ENCODE peak calls at places on chromosome 3, in five cellular contexts. One of them, this sample, is unnamed.

GRCh38 chr3:41202834-41203345 is 3.6 kb downstream of the CTNNB1 start:
- DNase-seq in EH: peak; percentile 71
- DNase-seq in BJ: no peak
- DNase-seq in renal cortical epithelial cell: peak; percentile 68
- DNase-seq in HepG2: peak; percentile 43
- DNase-seq in this sample: peak; percentile 51

GRCh38 chr3:188323067-188323842 is 169.3 kb downstream of the LPP start:
- DNase-seq in HepG2: no peak
- DNase-seq in BJ: no peak
- DNase-seq in EH: no peak
- DNase-seq in renal cortical epithelial cell: peak; percentile 38
- DNase-seq in this sample: no peak

GRCh38 chr3:94285874-94286273 is 223.0 kb downstream of the NSUN3 start:
- DNase-seq in renal cortical epithelial cell: peak; percentile 59
- DNase-seq in HepG2: no peak
- DNase-seq in BJ: no peak
- DNase-seq in EH: no peak
- DNase-seq in this sample: peak; percentile 16

GRCh38 chr3:64748244-64748894 is 60.6 kb upstream of the ADAMTS9 start:
- DNase-seq in renal cortical epithelial cell: no peak
- DNase-seq in BJ: no peak
- DNase-seq in HepG2: no peak
- DNase-seq in EH: no peak
- DNase-seq in this sample: no peak

GRCh38 chr3:50525987-50526386 is 22.6 kb upstream of the CACNA2D2 start:
- DNase-seq in BJ: no peak
- DNase-seq in HepG2: peak; percentile 25
- DNase-seq in EH: peak; percentile 53
- DNase-seq in renal cortical epithelial cell: peak; percentile 49
- DNase-seq in this sample: peak; percentile 43

GRCh38 chr3:40299721-40300335 is 9.7 kb upstream of the EIF1B start:
- DNase-seq in HepG2: no peak
- DNase-seq in BJ: peak; percentile 74
- DNase-seq in EH: peak; percentile 93
- DNase-seq in renal cortical epithelial cell: peak; percentile 57
- DNase-seq in this sample: peak; percentile 90

GRCh38 chr3:52495777-52496602 is 852 bp downstream of the STAB1 start:
- DNase-seq in HepG2: peak; percentile 30
- DNase-seq in EH: peak; percentile 75
- DNase-seq in BJ: no peak
- DNase-seq in renal cortical epithelial cell: peak; percentile 74
- DNase-seq in this sample: peak; percentile 64

GRCh38 chr3:141368925-141369794 is 856 bp downstream of the ZBTB38 start:
- DNase-seq in renal cortical epithelial cell: no peak
- DNase-seq in BJ: no peak
- DNase-seq in HepG2: no peak
- DNase-seq in EH: no peak
- DNase-seq in this sample: peak; percentile 94

GRCh38 chr3:195015021-195015420 is 255.9 kb downstream of the XXYLT1 start:
- DNase-seq in HepG2: no peak
- DNase-seq in BJ: no peak
- DNase-seq in renal cortical epithelial cell: no peak
- DNase-seq in EH: no peak
- DNase-seq in this sample: peak; percentile 56

GRCh38 chr3:13708871-13709595 is 160.1 kb downstream of the FBLN2 start:
- DNase-seq in BJ: no peak
- DNase-seq in renal cortical epithelial cell: no peak
- DNase-seq in HepG2: no peak
- DNase-seq in EH: no peak
- DNase-seq in this sample: no peak

GRCh38 chr3:195020921-195021320 is 250.0 kb downstream of the XXYLT1 start:
- DNase-seq in BJ: no peak
- DNase-seq in EH: no peak
- DNase-seq in renal cortical epithelial cell: no peak
- DNase-seq in HepG2: no peak
- DNase-seq in this sample: no peak

GRCh38 chr3:58578873-58579272 is 1.7 kb upstream of the FAM107A start:
- DNase-seq in renal cortical epithelial cell: no peak
- DNase-seq in HepG2: no peak
- DNase-seq in EH: no peak
- DNase-seq in BJ: no peak
- DNase-seq in this sample: no peak

GRCh38 chr3:112097378-112097777 is 11.2 kb downstream of the C3orf52 start:
- DNase-seq in HepG2: peak; percentile 48
- DNase-seq in renal cortical epithelial cell: peak; percentile 100
- DNase-seq in BJ: peak; percentile 98
- DNase-seq in EH: peak; percentile 99
- DNase-seq in this sample: peak; percentile 98

GRCh38 chr3:177237206-177237605 is 39.9 kb upstream of the TBL1XR1 start:
- DNase-seq in HepG2: no peak
- DNase-seq in renal cortical epithelial cell: no peak
- DNase-seq in EH: no peak
- DNase-seq in BJ: no peak
- DNase-seq in this sample: no peak

GRCh38 chr3:178847170-178847569 is 224.4 kb downstream of the ZMAT3 start:
- DNase-seq in BJ: peak; percentile 4
- DNase-seq in renal cortical epithelial cell: no peak
- DNase-seq in HepG2: no peak
- DNase-seq in EH: peak; percentile 62
- DNase-seq in this sample: peak; percentile 1

GRCh38 chr3:160827516-160827915 is 71.5 kb downstream of the PPM1L start:
- DNase-seq in HepG2: no peak
- DNase-seq in renal cortical epithelial cell: no peak
- DNase-seq in BJ: no peak
- DNase-seq in EH: no peak
- DNase-seq in this sample: no peak

GRCh38 chr3:47594792-47595191 is 16.1 kb upstream of the CSPG5 start:
- DNase-seq in HepG2: no peak
- DNase-seq in BJ: no peak
- DNase-seq in renal cortical epithelial cell: no peak
- DNase-seq in EH: no peak
- DNase-seq in this sample: no peak

GRCh38 chr3:63193647-63194046 is 84.5 kb upstream of the SYNPR start:
- DNase-seq in BJ: no peak
- DNase-seq in HepG2: peak; percentile 6
- DNase-seq in renal cortical epithelial cell: peak; percentile 11
- DNase-seq in EH: peak; percentile 35
- DNase-seq in this sample: peak; percentile 13

GRCh38 chr3:144636833-144637232 is 665.2 kb downstream of the DIPK2A start:
- DNase-seq in HepG2: peak; percentile 2
- DNase-seq in renal cortical epithelial cell: peak; percentile 25
- DNase-seq in EH: no peak
- DNase-seq in BJ: no peak
- DNase-seq in this sample: no peak

This sample was measured in fibroblast of villous mesenchyme.